ENCODE peak calls at places on chromosomes 3 and 15, in six cellular contexts. A is A549, T is tibial nerve, L is K562, P is SK-N-SH, D is stomach. V is an unnamed sample.

GRCh38 chr3:51937611-51938450 is 3.9 kb downstream of the RRP9 start:
- DNase-seq in D (peak; percentile 20), L (no peak), A (no peak), T (no peak), P (no peak), V (peak; percentile 68)

GRCh38 chr15:74775132-74775562 is 6.7 kb upstream of the CSK start:
- DNase-seq in T (no peak), L (no peak), A (no peak), D (no peak), P (no peak), V (no peak)

GRCh38 chr15:44654858-44655257 is 8.6 kb downstream of the SPG11 start:
- DNase-seq in L (no peak), P (no peak), A (no peak), T (no peak), D (no peak), V (no peak)

GRCh38 chr3:187741403-187742350 is 3.6 kb downstream of the BCL6 start:
- DNase-seq in L (peak; percentile 86), A (peak; percentile 61), T (peak; percentile 63), D (peak; percentile 72), P (peak; percentile 40), V (peak; percentile 85)

GRCh38 chr15:96360581-96361308 is 30.2 kb downstream of the NR2F2 start:
- DNase-seq in D (peak; percentile 49), L (no peak), T (no peak), A (no peak), P (peak; percentile 22), V (no peak)

GRCh38 chr3:98733778-98734281 is 29.3 kb upstream of the ST3GAL6 start:
- DNase-seq in D (no peak), P (peak; percentile 38), A (no peak), T (peak; percentile 7), L (no peak), V (no peak)

GRCh38 chr3:194167480-194167862 is 31.5 kb downstream of the HES1 start:
- DNase-seq in A (no peak), D (no peak), L (no peak), P (no peak), T (no peak), V (no peak)

GRCh38 chr3:71784914-71785593 is at the start of gene PROK2:
- DNase-seq in L (no peak), D (no peak), A (no peak), T (no peak), P (peak; percentile 77), V (no peak)

GRCh38 chr3:101890716-101891115 is 41.4 kb downstream of the NFKBIZ start:
- DNase-seq in P (no peak), D (no peak), T (no peak), A (no peak), L (no peak), V (no peak)

GRCh38 chr3:150975096-150975991 is 2.8 kb upstream of the CLRN1 start:
- DNase-seq in P (no peak), D (no peak), L (no peak), A (no peak), T (no peak), V (no peak)

GRCh38 chr15:39413558-39413957 is 167.3 kb upstream of the THBS1 start:
- DNase-seq in P (no peak), D (no peak), T (no peak), L (no peak), A (no peak), V (no peak)

GRCh38 chr15:34693053-34693744 is 61.6 kb downstream of the GJD2 start:
- DNase-seq in P (no peak), A (no peak), L (no peak), T (no peak), D (no peak), V (no peak)

GRCh38 chr3:66504761-66505641 is 4.2 kb upstream of the LRIG1 start:
- DNase-seq in D (no peak), A (no peak), L (no peak), T (no peak), P (no peak), V (no peak)

GRCh38 chr3:46880884-46881818 is 3.6 kb downstream of the PTH1R start:
- DNase-seq in T (no peak), P (peak; percentile 68), L (no peak), D (no peak), A (no peak), V (no peak)

GRCh38 chr3:46876313-46877300 is 914 bp upstream of the PTH1R start:
- DNase-seq in T (no peak), D (no peak), A (no peak), L (no peak), P (no peak), V (no peak)

GRCh38 chr3:46877671-46878125 is at the start of gene PTH1R:
- DNase-seq in D (no peak), L (no peak), T (no peak), P (no peak), A (no peak), V (no peak)

GRCh38 chr3:46881819-46882376 is 4.4 kb downstream of the PTH1R start:
- DNase-seq in P (peak; percentile 83), A (no peak), T (no peak), L (peak; percentile 26), D (no peak), V (no peak)

DNA sequence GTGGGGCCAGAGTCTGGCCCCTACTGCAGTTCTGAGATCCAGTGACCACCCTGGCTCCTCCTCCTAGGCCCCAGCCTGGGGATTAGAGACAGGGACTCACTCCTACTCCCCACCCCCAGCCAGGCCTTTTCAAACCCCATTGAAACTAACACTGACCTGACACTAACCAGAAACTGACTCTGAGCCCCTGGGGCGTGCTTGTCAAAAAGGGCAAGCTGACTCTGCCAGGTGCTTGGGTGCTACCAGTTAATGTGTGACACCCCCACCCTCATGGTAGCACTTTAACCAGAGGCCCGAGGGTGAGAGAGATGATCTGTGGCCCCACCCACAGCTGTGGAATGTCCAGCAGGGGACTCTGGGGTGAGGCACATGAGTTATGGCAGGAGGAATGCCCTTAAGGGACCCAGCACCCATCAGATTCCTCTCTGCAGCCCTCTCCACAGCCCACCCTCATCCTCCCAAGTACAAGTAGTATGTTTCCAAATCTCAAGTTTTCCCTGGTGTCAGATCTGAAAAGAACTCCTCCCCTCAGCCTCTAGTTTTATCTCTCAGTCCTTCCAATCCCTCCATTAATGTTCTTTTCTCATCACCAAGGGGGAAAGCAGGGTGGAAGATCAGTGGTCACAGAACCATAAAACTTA is 1.4 kb downstream of the PTH1R start:
- DNase-seq in D (no peak), L (no peak), A (no peak), P (peak; percentile 81), T (no peak), V (no peak)
- TF ChIP-seq CTCF in D (no peak), L (no peak), A (no peak), P (no peak), T (no peak), V (no peak)

GRCh38 chr3:181564222-181564621 is 147.5 kb upstream of the SOX2 start:
- DNase-seq in D (no peak), P (no peak), A (no peak), T (no peak), L (no peak), V (no peak)

GRCh38 chr3:181558870-181559269 is 152.9 kb upstream of the SOX2 start:
- DNase-seq in T (no peak), L (no peak), P (no peak), D (no peak), A (no peak), V (no peak)

GRCh38 chr3:181561605-181562031 is 150.1 kb upstream of the SOX2 start:
- DNase-seq in L (no peak), T (no peak), D (no peak), P (peak; percentile 24), A (no peak), V (no peak)

GRCh38 chr3:181565416-181565815 is 146.3 kb upstream of the SOX2 start:
- DNase-seq in A (no peak), P (no peak), T (no peak), D (no peak), L (no peak), V (no peak)

GRCh38 chr3:181561130-181561529 is 150.6 kb upstream of the SOX2 start:
- DNase-seq in D (no peak), A (no peak), P (no peak), T (no peak), L (no peak), V (no peak)
- H3K9me3 ChIP-seq in D (no peaks in the 10 kb centered on the region), A (no peaks in the 10 kb centered on the region), P (no peaks in the 10 kb centered on the region), T (no peaks in the 10 kb centered on the region), L (no peaks in the 10 kb centered on the region), V (no peaks in the 10 kb centered on the region)

GRCh38 chr3:64945171-64945684 is 257.4 kb upstream of the ADAMTS9 start:
- DNase-seq in A (no peak), D (no peak), L (peak; percentile 3), P (no peak), T (peak; percentile 10), V (no peak)
- TF ChIP-seq EP300 in A (no peak), D (peak; percentile 95), L (no peak), P (no peak), T (peak; percentile 94), V (peak; percentile 37)

GRCh38 chr15:32670624-32671022 is 29.1 kb downstream of the SCG5 start:
- DNase-seq in T (no peak), A (no peak), P (no peak), D (no peak), L (no peak), V (no peak)

GRCh38 chr15:32671339-32672325 is 30.1 kb downstream of the SCG5 start:
- DNase-seq in T (no peak), L (no peak), P (no peak), A (no peak), D (no peak), V (no peak)

GRCh38 chr15:32667321-32667720 is 25.8 kb downstream of the SCG5 start:
- DNase-seq in P (no peak), L (no peak), T (no peak), D (no peak), A (no peak), V (no peak)

GRCh38 chr15:32669870-32670623 is 28.5 kb downstream of the SCG5 start:
- DNase-seq in D (no peak), A (no peak), L (no peak), T (peak; percentile 32), P (peak; percentile 87), V (peak; percentile 83)

DNA sequence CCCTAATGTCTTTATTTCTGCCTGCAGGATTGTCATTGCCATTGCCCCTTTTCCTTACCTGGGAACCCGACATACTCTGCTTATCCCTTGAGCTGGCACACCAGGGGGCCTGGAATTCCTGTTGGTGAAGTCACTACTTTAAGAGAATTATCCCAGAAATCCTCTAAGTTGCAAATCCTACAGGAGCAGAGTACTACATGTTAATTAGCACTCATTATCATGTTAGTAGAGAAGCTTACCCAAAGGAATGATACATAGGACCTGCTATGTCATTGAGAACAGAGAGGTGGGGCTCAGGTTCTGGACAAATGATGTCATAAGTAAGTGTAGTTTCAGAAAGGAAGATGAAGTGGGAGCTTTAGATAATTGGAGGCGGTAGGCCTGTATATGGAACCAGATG is 27.4 kb downstream of the SCG5 start:
- DNase-seq in T (no peak), D (no peak), A (no peak), L (no peak), P (no peak), V (no peak)
- TF ChIP-seq CTCF in T (no peak), D (no peak), A (no peak), L (no peak), P (no peak), V (no peak)

GRCh38 chr3:175932586-175932985 is 1073.5 kb downstream of the NAALADL2 start:
- DNase-seq in A (no peak), L (no peak), T (no peak), P (no peak), D (no peak), V (no peak)
- H3K9me3 ChIP-seq in A (no peaks in the 10 kb centered on the region), L (peaks cover 1% of the 10 kb centered on the region), T (peaks cover 3% of the 10 kb centered on the region), P (no peaks in the 10 kb centered on the region), D (peaks cover 24% of the 10 kb centered on the region), V (peaks cover 2% of the 10 kb centered on the region)

V was measured in suprapubic skin.